ENCODE peak calls at places on chromosomes 11 and 22, in six cellular contexts. F is omental fat pad; Z is Right ventricle myocardium superior; E is PC-3; A is CD8-positive, alpha-beta T cell; D is A549. L is an unnamed sample.
A peak's percentile ranks its signal among the peaks of the same experiment; 100 is the strongest.

GRCh38 chr22:44677299-44678244 is 24.4 kb upstream of the PRR5 start:
- ATAC-seq in F (no peak), Z (no peak), E (no peak), A (peak; percentile 44), D (no peak), L (no peak)

GRCh38 chr11:128058580-128059208 is 528.7 kb downstream of the ETS1 start:
- ATAC-seq in F (no peak), Z (no peak), E (no peak), A (peak; percentile 36), D (no peak), L (no peak)

GRCh38 chr22:32245042-32245441 is 10.1 kb downstream of the SLC5A4 start:
- ATAC-seq in F (no peak), Z (no peak), E (no peak), A (no peak), D (peak; percentile 19), L (no peak)

GRCh38 chr11:2158966-2159365 is 2.0 kb downstream of the INS start:
- ATAC-seq in F (no peak), Z (no peak), E (no peak), A (no peak), D (no peak), L (no peak)

GRCh38 chr22:45754822-45755221 is 83.2 kb downstream of the ATXN10 start:
- ATAC-seq in F (no peak), Z (no peak), E (no peak), A (no peak), D (peak; percentile 13), L (no peak)

GRCh38 chr11:114163231-114163631 is 103.7 kb downstream of the ZBTB16 start:
- ATAC-seq in F (peak; percentile 13), Z (no peak), E (no peak), A (no peak), D (no peak), L (no peak)

GRCh38 chr11:14317659-14318325 is 41.2 kb downstream of the RRAS2 start:
- ATAC-seq in F (no peak), Z (no peak), E (peak; percentile 63), A (no peak), D (no peak), L (no peak)

GRCh38 chr11:114398303-114398920 is 1.9 kb downstream of the C11orf71 start:
- ATAC-seq in F (no peak), Z (no peak), E (peak; percentile 0), A (no peak), D (no peak), L (no peak)

GRCh38 chr11:86091566-86091965 is 22.7 kb upstream of the PICALM start:
- ATAC-seq in F (no peak), Z (no peak), E (no peak), A (no peak), D (no peak), L (no peak)

L was measured in gastroesophageal sphincter.